ENCODE peak calls at places on chromosomes 12 and 14, in ten cellular contexts. M is gastrocnemius medialis; P is stomach; B is left ventricle myocardium inferior; T is ovary; R is HepG2; G is hepatocyte; V is CD8-positive, alpha-beta T cell; J is H1; H is pancreas. Y is an unnamed sample.
A peak's percentile ranks its signal among the peaks of the same experiment; 100 is the strongest.

GRCh38 chr12:125386652-125387051 is 321.4 kb downstream of the AACS start:
- DNase-seq in M (no peak), P (no peak), B (no peak), T (no peak), R (no peak), G (no peak), V (no peak), J (no peak), H (no peak), Y (no peak)

GRCh38 chr14:88882236-88882635 is 57.8 kb downstream of the TTC8 start:
- DNase-seq in M (no peak), P (no peak), B (no peak), T (no peak), R (peak; percentile 5), G (no peak), V (no peak), J (no peak), H (no peak), Y (no peak)

GRCh38 chr12:63423839-63424238 is 244.5 kb downstream of the DPY19L2 start:
- DNase-seq in M (no peak), P (no peak), B (no peak), T (no peak), R (no peak), G (no peak), V (no peak), J (no peak), H (no peak), Y (no peak)

GRCh38 chr12:17609152-17609551 is 480.8 kb downstream of the RERGL start:
- DNase-seq in M (no peak), P (no peak), B (no peak), T (no peak), R (no peak), G (no peak), V (no peak), J (no peak), H (no peak), Y (no peak)

GRCh38 chr12:54891717-54892478 is 37.6 kb downstream of the MUCL1 start:
- DNase-seq in M (no peak), P (peak; percentile 64), B (no peak), T (no peak), R (peak; percentile 89), G (peak; percentile 65), V (no peak), J (no peak), H (no peak), Y (no peak)

GRCh38 chr12:112513496-112513895 is 94.7 kb downstream of the PTPN11 start:
- DNase-seq in M (no peak), P (no peak), B (no peak), T (no peak), R (no peak), G (no peak), V (no peak), J (no peak), H (no peak), Y (no peak)

GRCh38 chr12:24034894-24035293 is 85.4 kb upstream of the SOX5 start:
- DNase-seq in M (no peak), P (no peak), B (no peak), T (no peak), R (no peak), G (no peak), V (no peak), J (no peak), H (no peak), Y (no peak)

GRCh38 chr12:124681779-124682391 is 114.5 kb upstream of the NCOR2 start:
- DNase-seq in M (peak; percentile 76), P (no peak), B (peak; percentile 70), T (no peak), R (peak; percentile 41), G (no peak), V (no peak), J (no peak), H (no peak), Y (peak; percentile 84)

DNA sequence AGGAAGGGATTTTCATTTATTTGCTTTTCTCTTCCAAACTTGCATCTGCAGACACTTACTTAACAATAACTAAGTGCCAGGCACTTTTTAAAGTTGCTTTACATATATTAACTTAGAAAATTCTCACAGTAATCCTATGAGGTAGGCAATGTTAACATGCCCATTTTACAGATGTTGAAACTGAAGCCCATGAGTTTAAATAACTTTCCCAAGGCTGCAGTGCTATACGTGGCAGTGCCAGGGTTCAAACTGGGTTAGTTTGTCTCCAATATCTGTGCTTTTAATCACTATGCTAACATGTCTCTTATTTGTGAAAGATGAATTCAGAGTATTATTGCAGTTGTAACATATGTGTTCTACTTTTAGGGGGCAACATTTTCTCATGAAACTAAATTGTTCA is 29.9 kb downstream of the PUS7L start:
- DNase-seq in M (no peak), P (no peak), B (no peak), T (no peak), R (no peak), G (no peak), V (no peak), J (no peak), H (no peak), Y (no peak)
- TF ChIP-seq CTCF in M (no peak), P (no peak), B (no peak), T (no peak), R (no peak), G (no peak), V (no peak), J (no peak), H (no peak), Y (no peak)

GRCh38 chr12:106188249-106188648 is 49.5 kb upstream of the NUAK1 start:
- DNase-seq in M (no peak), P (no peak), B (no peak), T (no peak), R (no peak), G (no peak), V (no peak), J (no peak), H (peak; percentile 50), Y (peak; percentile 25)

GRCh38 chr12:106192659-106193403 is 54.1 kb upstream of the NUAK1 start:
- DNase-seq in M (no peak), P (no peak), B (no peak), T (no peak), R (no peak), G (no peak), V (no peak), J (no peak), H (no peak), Y (peak; percentile 28)

GRCh38 chr12:106187155-106187789 is 48.5 kb upstream of the NUAK1 start:
- DNase-seq in M (no peak), P (no peak), B (no peak), T (no peak), R (no peak), G (no peak), V (no peak), J (no peak), H (no peak), Y (no peak)

GRCh38 chr12:106187842-106188241 is 49.1 kb upstream of the NUAK1 start:
- DNase-seq in M (no peak), P (no peak), B (no peak), T (no peak), R (no peak), G (no peak), V (no peak), J (no peak), H (no peak), Y (no peak)

DNA sequence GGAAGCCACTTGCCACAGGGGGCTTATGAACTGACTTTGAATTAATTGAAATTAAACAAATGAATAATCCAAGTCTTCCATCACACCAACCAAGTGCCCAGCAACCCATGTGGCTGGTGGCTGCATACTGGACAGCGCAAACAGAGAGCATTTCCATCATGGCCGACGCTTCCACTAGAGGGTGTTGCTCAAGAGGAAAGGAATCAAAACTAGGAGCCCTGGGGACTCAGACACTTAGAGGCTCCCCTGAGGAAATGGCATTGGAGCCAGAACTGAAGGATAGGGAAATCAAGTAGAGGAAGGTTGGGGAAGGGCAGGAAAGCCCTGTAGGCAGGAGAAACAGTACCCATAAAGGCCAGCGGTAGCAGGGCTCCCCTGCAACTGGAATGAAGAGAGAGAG is 50.6 kb upstream of the NUAK1 start:
- DNase-seq in M (no peak), P (no peak), B (no peak), T (no peak), R (no peak), G (no peak), V (no peak), J (no peak), H (no peak), Y (no peak)
- H3K27me3 ChIP-seq in M (no peaks in the 10 kb centered on the region), P (peaks cover 4% of the 10 kb centered on the region), B (no peaks in the 10 kb centered on the region), T (no peaks in the 10 kb centered on the region), R (no peaks in the 10 kb centered on the region), G (no peaks in the 10 kb centered on the region), V (peaks cover 4% of the 10 kb centered on the region), J (no peaks in the 10 kb centered on the region), H (no peaks in the 10 kb centered on the region), Y (no peaks in the 10 kb centered on the region)

GRCh38 chr14:103503296-103503695 is 19.3 kb downstream of the CKB start:
- DNase-seq in M (no peak), P (no peak), B (no peak), T (no peak), R (no peak), G (no peak), V (no peak), J (no peak), H (no peak), Y (peak; percentile 6)

GRCh38 chr14:103500148-103500990 is 22.3 kb downstream of the CKB start:
- DNase-seq in M (peak; percentile 85), P (peak; percentile 94), B (peak; percentile 90), T (peak; percentile 92), R (peak; percentile 72), G (peak; percentile 96), V (peak; percentile 86), J (peak; percentile 92), H (peak; percentile 93), Y (peak; percentile 87)

GRCh38 chr14:103501041-103501870 is 21.4 kb downstream of the CKB start:
- DNase-seq in M (no peak), P (no peak), B (no peak), T (no peak), R (no peak), G (no peak), V (no peak), J (no peak), H (no peak), Y (no peak)

GRCh38 chr14:103502877-103503276 is 19.8 kb downstream of the CKB start:
- DNase-seq in M (no peak), P (no peak), B (no peak), T (no peak), R (no peak), G (no peak), V (no peak), J (no peak), H (no peak), Y (peak; percentile 6)

GRCh38 chr14:103501921-103502669 is 20.5 kb downstream of the CKB start:
- DNase-seq in M (no peak), P (no peak), B (no peak), T (no peak), R (no peak), G (no peak), V (no peak), J (no peak), H (no peak), Y (peak; percentile 8)
- TF ChIP-seq CTCF in M (no peak), P (no peak), B (no peak), T (no peak), R (no peak), G (no peak), V (no peak), J (no peak), H (no peak), Y (no peak)

GRCh38 chr12:118980407-118981014 is 830 bp upstream of the SRRM4 start:
- DNase-seq in M (no peak), P (no peak), B (no peak), T (no peak), R (no peak), G (no peak), V (no peak), J (peak; percentile 75), H (peak; percentile 54), Y (no peak)

GRCh38 chr12:118981285-118982201 is at the start of gene SRRM4:
- DNase-seq in M (no peak), P (peak; percentile 28), B (no peak), T (no peak), R (no peak), G (peak; percentile 63), V (no peak), J (peak; percentile 95), H (peak; percentile 64), Y (no peak)

GRCh38 chr12:118984206-118984943 is 3.0 kb downstream of the SRRM4 start:
- DNase-seq in M (no peak), P (no peak), B (no peak), T (no peak), R (no peak), G (no peak), V (no peak), J (no peak), H (no peak), Y (no peak)

GRCh38 chr12:118983147-118983824 is 1.9 kb downstream of the SRRM4 start:
- DNase-seq in M (no peak), P (no peak), B (no peak), T (no peak), R (no peak), G (no peak), V (no peak), J (no peak), H (no peak), Y (no peak)

GRCh38 chr12:118982308-118982707 is 967 bp downstream of the SRRM4 start:
- DNase-seq in M (no peak), P (no peak), B (no peak), T (no peak), R (no peak), G (no peak), V (no peak), J (no peak), H (no peak), Y (no peak)
- H3K27me3 ChIP-seq in M (peaks cover 60% of the 10 kb centered on the region), P (peaks cover 32% of the 10 kb centered on the region), B (peaks cover 100% of the 10 kb centered on the region), T (no peaks in the 10 kb centered on the region), R (peaks cover 15% of the 10 kb centered on the region), G (peaks cover 62% of the 10 kb centered on the region), V (no peaks in the 10 kb centered on the region), J (peaks cover 12% of the 10 kb centered on the region), H (no peaks in the 10 kb centered on the region), Y (no peaks in the 10 kb centered on the region)

Y was measured in uterus.